ENCODE peak calls at places on chromosomes 16 and 17, in six cellular contexts. G is K562, L is SK-N-SH, R is GM12878, Q is HepG2, Z is H1. B is an unnamed sample.

GRCh38 chr16:49340466-49340865 is 33.1 kb upstream of the C16orf78 start:
- DNase-seq in L (no peak), Q (no peak), G (no peak), Z (no peak), R (no peak), B (no peak)

GRCh38 chr17:50396261-50397110 is 837 bp downstream of the LRRC59 start:
- DNase-seq in G (peak), L (peak), Z (no peak), Q (peak), R (no peak), B (no peak)

GRCh38 chr16:28264656-28265055 is 27.7 kb upstream of the SBK1 start:
- DNase-seq in Q (no peak), G (peak), R (no peak), Z (no peak), L (no peak), B (no peak)

GRCh38 chr16:22318690-22319358 is 21.6 kb downstream of the POLR3E start:
- DNase-seq in Z (peak), L (peak), G (peak), Q (peak), R (no peak), B (no peak)

GRCh38 chr16:11224096-11224893 is 31.7 kb downstream of the SOCS1 start:
- DNase-seq in L (no peak), Z (no peak), G (peak), R (peak), Q (peak), B (no peak)

GRCh38 chr16:5965321-5965720 is 867.7 kb upstream of the EEF2KMT start:
- DNase-seq in Z (no peak), R (no peak), G (no peak), L (no peak), Q (no peak), B (no peak)

GRCh38 chr17:47603830-47604229 is 45.9 kb upstream of the KPNB1 start:
- DNase-seq in Z (no peak), R (no peak), L (no peak), Q (no peak), G (no peak), B (no peak)

GRCh38 chr17:35973333-35974260 is 7.7 kb downstream of the CCL16 start:
- DNase-seq in Z (no peak), R (no peak), G (no peak), Q (peak), L (no peak), B (no peak)

GRCh38 chr17:38449364-38449763 is 21.1 kb downstream of the ARHGAP23 start:
- DNase-seq in L (no peak), Q (peak), Z (no peak), G (no peak), R (no peak), B (no peak)

GRCh38 chr17:62652251-62653001 is 25.0 kb downstream of the MRC2 start:
- DNase-seq in R (no peak), Q (no peak), Z (peak), G (no peak), L (peak), B (no peak)

GRCh38 chr16:53600076-53600475 is 97.1 kb upstream of the AKTIP start:
- DNase-seq in G (no peak), Q (no peak), Z (no peak), R (no peak), L (no peak), B (no peak)

GRCh38 chr17:74605361-74605760 is 13.3 kb upstream of the CD300LD start:
- DNase-seq in L (no peak), Q (no peak), Z (no peak), R (no peak), G (no peak), B (no peak)

GRCh38 chr16:19094542-19095365 is 19.0 kb upstream of the ITPRIPL2 start:
- DNase-seq in G (peak), Q (peak), Z (no peak), R (no peak), L (no peak), B (peak)

GRCh38 chr16:2845116-2845515 is 12.9 kb downstream of the PRSS22 start:
- DNase-seq in R (no peak), L (no peak), G (no peak), Q (no peak), Z (no peak), B (no peak)

GRCh38 chr17:32494621-32495346 is 8.0 kb downstream of the CDK5R1 start:
- DNase-seq in Q (no peak), L (no peak), G (no peak), Z (no peak), R (no peak), B (no peak)

GRCh38 chr16:79393564-79393963 is 207.0 kb downstream of the MAF start:
- DNase-seq in Q (no peak), R (no peak), Z (no peak), G (no peak), L (no peak), B (no peak)

GRCh38 chr16:84324439-84325262 is 30.0 kb downstream of the WFDC1 start:
- DNase-seq in L (no peak), Z (no peak), G (no peak), Q (no peak), R (no peak), B (no peak)

GRCh38 chr16:66662445-66663194 is 33.9 kb downstream of the CMTM4 start:
- DNase-seq in Z (no peak), Q (peak), G (peak), R (no peak), L (peak), B (peak)

GRCh38 chr17:58324409-58325288 is 3.9 kb downstream of the TSPOAP1 start:
- DNase-seq in Z (peak), G (no peak), R (no peak), Q (no peak), L (peak), B (no peak)

GRCh38 chr17:2054740-2055493 is at the start of gene HIC1:
- DNase-seq in R (no peak), G (peak), L (peak), Q (peak), Z (peak), B (no peak)

GRCh38 chr16:66856801-66857200 is 12.6 kb downstream of the CA7 start:
- DNase-seq in Z (no peak), R (no peak), G (peak), Q (no peak), L (peak), B (no peak)

GRCh38 chr17:36627101-36627500 is 25.7 kb downstream of the MRM1 start:
- DNase-seq in Z (peak), G (no peak), L (peak), R (no peak), Q (no peak), B (no peak)

GRCh38 chr16:88871730-88872416 is 5.4 kb upstream of the PABPN1L start:
- DNase-seq in Q (no peak), G (peak), Z (no peak), L (no peak), R (no peak), B (no peak)

GRCh38 chr17:42608692-42609181 is 437 bp downstream of the RETREG3 start:
- DNase-seq in R (no peak), Z (no peak), Q (no peak), L (no peak), G (no peak), B (no peak)

GRCh38 chr17:77815127-77815905 is 143.2 kb upstream of the TNRC6C start:
- DNase-seq in R (no peak), Q (no peak), Z (no peak), G (no peak), L (peak), B (no peak)

GRCh38 chr16:11181242-11181888 is 74.6 kb downstream of the SOCS1 start:
- DNase-seq in Q (no peak), R (no peak), L (no peak), Z (no peak), G (no peak), B (no peak)

GRCh38 chr17:78991906-78992532 is 12.3 kb upstream of the LGALS3BP start:
- DNase-seq in G (no peak), L (peak), Q (no peak), R (no peak), Z (no peak), B (no peak)

GRCh38 chr16:1612320-1613111 is at the start of gene CRAMP1:
- DNase-seq in R (no peak), Z (no peak), Q (no peak), G (peak), L (peak), B (no peak)

GRCh38 chr16:88331989-88332920 is 50.5 kb upstream of the ZNF469 start:
- DNase-seq in L (no peak), Z (no peak), Q (no peak), R (no peak), G (no peak), B (peak)

GRCh38 chr17:46972346-46972745 is 6.7 kb downstream of the RPRML start:
- DNase-seq in R (no peak), G (no peak), Q (no peak), L (no peak), Z (no peak), B (no peak)

GRCh38 chr16:47299587-47299986 is 155.8 kb upstream of the NETO2 start:
- DNase-seq in Z (no peak), R (no peak), Q (no peak), L (no peak), G (no peak), B (no peak)

GRCh38 chr16:77869997-77870813 is 81.8 kb downstream of the VAT1L start:
- DNase-seq in G (no peak), Z (no peak), R (no peak), Q (no peak), L (no peak), B (no peak)

GRCh38 chr17:65449495-65449894 is 112.0 kb downstream of the AXIN2 start:
- DNase-seq in R (no peak), L (no peak), Z (no peak), G (no peak), Q (no peak), B (no peak)

DNA sequence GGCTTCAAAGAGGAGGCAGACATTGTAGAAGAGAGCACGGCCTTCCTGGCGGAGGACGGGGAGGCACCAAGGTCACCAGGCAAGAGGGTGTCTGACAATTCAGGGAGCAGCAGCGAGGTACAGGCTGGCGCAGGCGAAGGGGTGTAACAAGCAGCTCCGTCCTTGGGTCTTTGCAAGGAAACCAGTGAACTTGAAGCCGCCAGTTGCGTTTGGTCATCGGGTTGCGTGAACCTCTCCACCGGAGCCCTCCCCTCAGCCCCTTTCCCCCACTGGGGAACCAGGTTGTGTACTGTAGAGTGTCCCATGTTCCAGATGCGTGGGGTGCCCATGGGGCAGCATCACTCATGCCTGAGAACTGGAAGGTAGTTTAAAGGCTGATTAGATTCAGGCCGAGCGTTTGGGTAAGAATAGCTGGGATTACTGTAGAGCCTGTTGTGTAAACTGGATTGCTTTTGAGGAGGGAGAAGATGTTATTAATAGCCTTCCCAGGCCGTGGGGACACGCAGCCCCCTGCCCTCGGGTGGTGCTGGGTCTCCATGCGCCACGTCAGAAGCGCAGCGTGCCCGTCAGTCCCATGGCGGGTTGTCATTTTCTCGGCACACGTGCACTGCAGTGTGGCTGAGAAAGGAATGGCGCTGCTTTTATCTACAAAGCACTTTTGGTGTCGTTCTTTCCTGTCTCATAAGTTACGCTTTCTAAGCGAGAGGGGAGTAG is 2.5 kb downstream of the MRPL12 start:
- DNase-seq in G (no peak), L (no peak), Z (no peak), Q (no peak), R (no peak), B (no peak)
- H2AFZ ChIP-seq in G (no peak), L (no peak), Z (no peak), Q (no peak), R (no peak), B (no peak)

GRCh38 chr16:27171584-27171983 is 31.7 kb upstream of the KDM8 start:
- DNase-seq in R (no peak), Q (no peak), L (no peak), G (no peak), Z (no peak), B (no peak)

GRCh38 chr16:27174798-27175197 is 28.5 kb upstream of the KDM8 start:
- DNase-seq in Q (no peak), R (no peak), L (no peak), G (peak), Z (no peak), B (no peak)

GRCh38 chr16:27168790-27169189 is 34.5 kb upstream of the KDM8 start:
- DNase-seq in Z (no peak), L (no peak), G (no peak), Q (no peak), R (no peak), B (no peak)

GRCh38 chr16:27174007-27174406 is 29.3 kb upstream of the KDM8 start:
- DNase-seq in G (no peak), Z (no peak), R (no peak), L (peak), Q (no peak), B (no peak)

GRCh38 chr16:27169511-27170071 is 33.7 kb upstream of the KDM8 start:
- DNase-seq in R (peak), L (peak), G (no peak), Z (no peak), Q (peak), B (no peak)
- TF ChIP-seq YY1 in R (no peak), L (no peak), G (no peak), Z (no peak), Q (no peak), B (no peak)

GRCh38 chr16:85800321-85800669 is 800 bp downstream of the COX4I1 start:
- DNase-seq in Z (no peak), G (no peak), R (no peak), Q (peak), L (no peak), B (no peak)

GRCh38 chr16:85796599-85796998 is 2.7 kb downstream of the EMC8 start:
- DNase-seq in Z (no peak), L (no peak), G (no peak), Q (peak), R (no peak), B (no peak)

GRCh38 chr16:85798901-85799496 is 345 bp downstream of the EMC8 start:
- DNase-seq in G (peak), Z (peak), Q (no peak), R (no peak), L (peak), B (no peak)

GRCh38 chr16:85798283-85798776 is 1.0 kb downstream of the EMC8 start:
- DNase-seq in Q (peak), L (no peak), G (no peak), Z (no peak), R (no peak), B (no peak)

GRCh38 chr16:85799497-85800320 is at the start of the genes COX4I1 and EMC8:
- DNase-seq in G (peak), Q (peak), Z (peak), L (peak), R (peak), B (peak)
- H2AFZ ChIP-seq in G (peak), Q (no peak), Z (no peak), L (peak), R (peak), B (no peak)

GRCh38 chr17:76593964-76594363 is 8.3 kb upstream of the ST6GALNAC2 start:
- DNase-seq in L (no peak), R (no peak), G (no peak), Z (no peak), Q (no peak), B (no peak)

GRCh38 chr17:76598004-76598439 is 12.4 kb upstream of the ST6GALNAC2 start:
- DNase-seq in Q (peak), G (no peak), R (no peak), Z (no peak), L (no peak), B (no peak)

GRCh38 chr17:76594676-76595075 is 9.0 kb upstream of the ST6GALNAC2 start:
- DNase-seq in Q (no peak), R (no peak), G (no peak), L (no peak), Z (no peak), B (no peak)

GRCh38 chr17:76599699-76600460 is 14.2 kb upstream of the ST6GALNAC2 start:
- DNase-seq in L (no peak), R (no peak), Q (no peak), G (no peak), Z (no peak), B (no peak)

GRCh38 chr17:76597156-76598003 is 11.7 kb upstream of the ST6GALNAC2 start:
- DNase-seq in G (no peak), L (no peak), R (peak), Q (peak), Z (no peak), B (no peak)
- TF ChIP-seq YY1 in G (no peak), L (no peak), R (no peak), Q (no peak), Z (no peak), B (no peak)

GRCh38 chr17:14301279-14301760 is 439 bp downstream of the HS3ST3B1 start:
- DNase-seq in L (peak), R (no peak), Q (no peak), G (peak), Z (no peak), B (no peak)
- H2AFZ ChIP-seq in L (peak), R (peak), Q (no peak), G (peak), Z (no peak), B (no peak)

GRCh38 chr17:31494259-31495048 is 103.0 kb downstream of the RAB11FIP4 start:
- DNase-seq in Q (no peak), R (peak), Z (no peak), L (no peak), G (no peak), B (no peak)
- TF ChIP-seq YY1 in Q (no peak), R (peak), Z (no peak), L (no peak), G (no peak), B (no peak)

GRCh38 chr17:59423903-59424302 is 92.4 kb downstream of the YPEL2 start:
- DNase-seq in R (no peak), L (no peak), G (no peak), Z (no peak), Q (no peak), B (no peak)
- H2AFZ ChIP-seq in R (no peak), L (no peak), G (peak), Z (peak), Q (no peak), B (peak)

GRCh38 chr17:54898576-54898975 is 2.1 kb upstream of the TOM1L1 start:
- DNase-seq in R (no peak), G (no peak), Q (no peak), Z (no peak), L (no peak), B (no peak)
- TF ChIP-seq YY1 in R (no peak), G (no peak), Q (no peak), Z (no peak), L (no peak), B (no peak)

DNA sequence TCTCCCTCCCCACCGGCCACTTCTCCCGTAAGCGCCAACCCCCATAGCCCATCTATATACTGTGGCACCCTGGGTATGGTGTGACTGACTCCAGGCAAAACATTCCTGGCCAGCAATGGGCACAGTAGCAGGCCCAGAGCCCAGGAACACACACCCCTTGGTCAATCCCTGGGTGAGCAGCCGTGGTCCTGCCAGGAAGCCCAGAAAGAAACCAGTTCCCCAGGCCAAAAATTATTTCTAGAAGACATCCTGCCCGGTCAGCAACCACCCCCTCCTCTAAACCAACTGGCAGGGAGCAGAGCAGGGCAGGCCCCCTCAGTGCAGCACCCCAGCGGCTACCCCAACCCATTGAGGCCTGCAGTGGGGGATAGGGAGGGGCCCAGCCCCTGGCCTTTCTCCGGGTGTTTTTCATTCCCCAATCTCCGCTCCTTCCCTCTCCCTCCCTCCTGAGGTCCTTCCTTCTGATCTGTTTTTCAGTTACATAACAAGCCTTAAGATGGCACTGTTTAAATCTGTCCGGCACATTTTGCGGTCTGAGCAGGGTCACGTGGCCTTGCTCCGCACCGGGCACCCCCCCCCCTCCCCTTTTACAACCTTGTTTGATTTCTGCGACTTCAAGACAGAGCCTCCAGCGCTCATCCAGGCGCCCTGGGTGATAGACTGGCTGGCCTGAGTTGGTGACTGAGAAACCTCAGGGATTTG is 2.0 kb downstream of the NPTX1 start:
- DNase-seq in Q (no peak), R (no peak), G (peak), Z (no peak), L (peak), B (peak)
- H2AFZ ChIP-seq in Q (no peak), R (no peak), G (no peak), Z (no peak), L (no peak), B (peak)

GRCh38 chr17:9242497-9242881 is 221.2 kb downstream of the NTN1 start:
- DNase-seq in Q (no peak), Z (no peak), G (no peak), L (no peak), R (no peak), B (no peak)

GRCh38 chr17:9240659-9241370 is 219.5 kb downstream of the NTN1 start:
- DNase-seq in Q (peak), Z (no peak), L (no peak), G (peak), R (no peak), B (no peak)

GRCh38 chr17:9239821-9240658 is 218.7 kb downstream of the NTN1 start:
- DNase-seq in Q (no peak), L (peak), R (no peak), Z (peak), G (peak), B (peak)

GRCh38 chr17:9241774-9242496 is 220.6 kb downstream of the NTN1 start:
- DNase-seq in R (no peak), Z (no peak), G (no peak), Q (no peak), L (no peak), B (no peak)

GRCh38 chr17:9241371-9241712 is 220.0 kb downstream of the NTN1 start:
- DNase-seq in Z (no peak), Q (no peak), G (no peak), R (no peak), L (peak), B (no peak)
- TF ChIP-seq YY1 in Z (no peak), Q (no peak), G (no peak), R (no peak), L (no peak), B (no peak)

B was measured in HCT116.